ENCODE peak calls at places on chromosomes 13 and 19, in seven cellular contexts. O, R, A, D, E, G and M are unnamed samples.

GRCh38 chr13:113045214-113046007 is 60.2 kb upstream of the F7 start:
- DNase-seq in O (no peak), R (no peak), A (no peak), D (no peak), E (no peak), G (no peak), M (no peak)

GRCh38 chr13:113952983-113953520 is 20.8 kb downstream of the C13orf46 start:
- DNase-seq in O (no peak), R (no peak), A (no peak), D (no peak), E (no peak), G (no peak), M (no peak)

GRCh38 chr19:35013047-35013819 is 13.1 kb downstream of the GRAMD1A start:
- DNase-seq in O (peak; percentile 75), R (peak; percentile 38), A (peak; percentile 79), D (peak; percentile 19), E (no peak), G (no peak), M (no peak)

GRCh38 chr13:21344662-21345176 is 114.4 kb downstream of the ZDHHC20 start:
- DNase-seq in O (no peak), R (no peak), A (peak; percentile 32), D (no peak), E (no peak), G (no peak), M (no peak)

GRCh38 chr19:30817965-30818364 is 445.8 kb downstream of the ZNF536 start:
- DNase-seq in O (no peak), R (no peak), A (no peak), D (no peak), E (no peak), G (no peak), M (no peak)

GRCh38 chr19:4454952-4455738 is 2.4 kb downstream of the UBXN6 start:
- DNase-seq in O (no peak), R (peak; percentile 70), A (no peak), D (no peak), E (peak; percentile 31), G (no peak), M (no peak)

GRCh38 chr13:112725346-112726017 is 35.6 kb downstream of the ATP11A start:
- DNase-seq in O (no peak), R (peak; percentile 6), A (no peak), D (peak; percentile 41), E (no peak), G (no peak), M (no peak)

GRCh38 chr13:76764429-76764828 is 121.8 kb downstream of the KCTD12 start:
- DNase-seq in O (no peak), R (no peak), A (no peak), D (no peak), E (no peak), G (no peak), M (no peak)

GRCh38 chr13:108230377-108230776 is 12.2 kb downstream of the ABHD13 start:
- DNase-seq in O (no peak), R (no peak), A (no peak), D (no peak), E (no peak), G (no peak), M (no peak)

GRCh38 chr19:30373593-30373992 is 1.4 kb downstream of the ZNF536 start:
- DNase-seq in O (no peak), R (no peak), A (no peak), D (no peak), E (no peak), G (no peak), M (no peak)

GRCh38 chr19:3224346-3225325 is at the start of gene CELF5:
- DNase-seq in O (peak; percentile 29), R (peak; percentile 11), A (peak; percentile 54), D (no peak), E (no peak), G (no peak), M (no peak)

GRCh38 chr13:27621116-27621365 is 651 bp upstream of the POLR1D start:
- DNase-seq in O (no peak), R (no peak), A (no peak), D (peak; percentile 44), E (no peak), G (no peak), M (no peak)

GRCh38 chr19:6925801-6926751 is 38.7 kb downstream of the ADGRE1 start:
- DNase-seq in O (no peak), R (peak; percentile 4), A (peak; percentile 21), D (no peak), E (no peak), G (no peak), M (no peak)

GRCh38 chr13:104553156-104553555 is 1486.9 kb upstream of the SLC10A2 start:
- DNase-seq in O (no peak), R (no peak), A (no peak), D (peak; percentile 78), E (no peak), G (no peak), M (peak; percentile 28)

GRCh38 chr13:113920606-113921306 is 53.1 kb downstream of the C13orf46 start:
- DNase-seq in O (no peak), R (no peak), A (no peak), D (no peak), E (no peak), G (no peak), M (no peak)

GRCh38 chr13:75968103-75968838 is 332.1 kb downstream of the LMO7 start:
- DNase-seq in O (no peak), R (peak; percentile 41), A (no peak), D (no peak), E (no peak), G (no peak), M (no peak)

GRCh38 chr13:48295271-48295670 is 8.3 kb upstream of the RB1 start:
- DNase-seq in O (no peak), R (no peak), A (no peak), D (no peak), E (no peak), G (no peak), M (no peak)

GRCh38 chr13:97127842-97128241 is 94.3 kb upstream of the MBNL2 start:
- DNase-seq in O (no peak), R (no peak), A (no peak), D (no peak), E (no peak), G (no peak), M (no peak)

GRCh38 chr13:97125810-97126738 is 96.1 kb upstream of the MBNL2 start:
- DNase-seq in O (no peak), R (peak; percentile 71), A (no peak), D (peak; percentile 72), E (no peak), G (no peak), M (no peak)

GRCh38 chr13:97124237-97124636 is 97.9 kb upstream of the MBNL2 start:
- DNase-seq in O (no peak), R (no peak), A (no peak), D (no peak), E (no peak), G (no peak), M (no peak)

GRCh38 chr13:97122381-97122996 is 99.6 kb upstream of the MBNL2 start:
- DNase-seq in O (no peak), R (peak; percentile 70), A (no peak), D (peak; percentile 75), E (no peak), G (no peak), M (peak; percentile 76)

DNA sequence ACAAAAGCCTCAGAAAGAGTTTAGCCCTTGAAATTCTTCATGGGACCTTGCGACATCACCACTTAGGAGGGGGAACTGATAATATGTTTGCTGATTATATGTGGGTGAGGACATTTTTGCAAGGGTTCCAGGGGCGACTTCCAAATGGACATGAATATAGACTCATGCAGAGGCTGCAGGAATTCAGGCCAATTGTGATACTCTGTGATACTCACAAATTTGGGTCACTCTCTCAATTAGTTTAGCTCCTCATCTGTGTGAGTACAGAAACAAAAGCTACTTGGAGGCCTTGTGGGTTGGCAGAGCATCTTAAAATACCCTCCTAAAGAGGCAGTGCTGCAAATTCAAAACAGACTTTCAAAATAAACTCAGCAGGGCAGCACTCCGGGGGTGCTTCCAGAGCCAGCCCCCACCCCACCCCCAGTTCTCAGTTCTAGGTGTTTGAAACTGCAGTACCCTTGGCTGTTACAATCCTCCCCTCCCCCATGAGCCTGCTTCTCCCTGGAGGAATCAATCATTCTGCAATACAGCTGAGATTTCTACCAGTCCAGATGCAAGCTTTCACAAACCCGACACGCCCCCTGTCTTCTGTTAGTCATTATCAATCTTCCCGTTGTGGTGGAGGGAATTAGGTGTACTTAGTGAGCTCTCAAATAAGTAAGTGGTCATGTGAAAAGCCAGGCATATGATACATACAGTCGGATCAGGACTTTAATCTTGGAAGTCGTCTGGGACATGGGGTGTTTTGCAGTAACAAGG is 96.9 kb upstream of the MBNL2 start:
- DNase-seq in O (no peak), R (peak; percentile 75), A (no peak), D (peak; percentile 89), E (no peak), G (no peak), M (peak; percentile 98)
- H3K4me3 ChIP-seq in O (no peak overlapping the region), R (no peak overlapping the region), A (no peak overlapping the region), D (no peak overlapping the region), E (no peak overlapping the region), G (no peak overlapping the region), M (peak overlapping the region; percentile 22)

DNA sequence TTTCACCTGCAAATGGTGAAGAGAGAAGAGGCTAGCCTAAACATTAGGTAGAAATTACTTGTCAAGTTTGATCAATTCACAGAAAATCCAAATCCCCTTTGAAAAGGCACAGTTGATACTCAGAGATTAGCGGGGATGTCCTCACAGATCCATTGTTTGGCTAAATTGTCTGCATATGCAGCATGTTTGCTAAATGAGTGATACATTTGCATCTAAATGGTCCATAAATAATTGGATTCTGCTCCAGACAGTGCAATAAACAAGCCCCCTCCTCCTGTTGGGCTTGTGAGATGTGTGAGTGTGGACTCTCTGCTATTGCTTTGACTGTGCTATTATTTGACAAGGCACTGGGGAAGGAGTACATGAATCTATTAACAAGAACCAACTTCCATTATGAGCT is 67.0 kb downstream of the CBY2 start:
- DNase-seq in O (no peak), R (no peak), A (no peak), D (no peak), E (no peak), G (no peak), M (no peak)
- H3K4me3 ChIP-seq in O (no peak overlapping the region), R (no peak overlapping the region), A (no peak overlapping the region), D (no peak overlapping the region), E (no peak overlapping the region), G (no peak overlapping the region), M (no peak overlapping the region)

DNA sequence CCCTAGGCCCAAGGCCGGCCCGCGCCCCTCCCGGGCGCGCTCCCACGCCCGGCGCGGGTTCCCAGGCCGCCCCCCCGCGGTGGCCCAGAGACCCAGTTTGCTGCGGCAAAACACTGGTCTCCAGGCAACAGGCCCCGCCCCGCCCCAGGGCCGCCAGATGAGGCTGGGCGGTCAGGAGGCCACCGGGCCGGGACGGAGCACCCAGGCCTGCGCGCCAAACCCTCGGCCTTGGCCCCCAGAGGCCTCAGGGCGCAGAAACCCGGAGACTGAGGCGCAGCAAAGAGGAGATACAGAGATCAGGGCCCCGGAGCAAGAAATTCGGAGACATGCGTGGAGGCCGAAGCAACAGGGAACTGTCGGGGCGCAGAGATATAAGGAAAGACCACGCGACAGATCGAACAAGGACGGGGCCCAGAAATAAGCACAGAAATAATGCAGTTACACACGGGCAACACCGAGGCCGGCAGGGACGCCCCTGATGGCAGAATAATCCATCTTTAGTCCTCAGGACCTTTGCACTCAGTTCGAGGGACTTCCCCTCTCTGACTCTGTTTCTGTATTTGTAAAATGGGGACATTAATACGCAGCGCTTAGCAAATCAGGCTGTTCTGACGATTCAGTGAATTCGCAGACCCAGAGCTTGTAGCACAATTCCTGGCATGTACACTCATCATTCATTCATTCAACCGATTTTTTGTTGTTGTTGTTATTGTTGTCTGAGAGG is 20.8 kb upstream of the ERCC1 start:
- DNase-seq in O (peak; percentile 76), R (peak; percentile 85), A (peak; percentile 82), D (peak; percentile 64), E (no peak), G (no peak), M (no peak)
- H3K4me3 ChIP-seq in O (peak overlapping the region; percentile 45), R (peak overlapping the region; percentile 26), A (no peak overlapping the region), D (peak overlapping the region; percentile 13), E (peak overlapping the region; percentile 25), G (peak overlapping the region; percentile 40), M (peak overlapping the region; percentile 41)

GRCh38 chr19:15449620-15450527 is at the start of gene WIZ:
- DNase-seq in O (peak; percentile 67), R (peak; percentile 73), A (peak; percentile 85), D (no peak), E (no peak), G (no peak), M (no peak)
- H3K4me3 ChIP-seq in O (peak within 1 kb of the TSS; percentile 44), R (peak within 1 kb of the TSS; percentile 71), A (no peak within 1 kb of the TSS), D (peak within 1 kb of the TSS; percentile 44), E (peak within 1 kb of the TSS; percentile 56), G (peak within 1 kb of the TSS; percentile 70), M (peak within 1 kb of the TSS; percentile 65)